ENCODE peak calls at places on chromosome 1, in six cellular contexts. T is HCEC 1CT; X is fibroblast of the conjunctiva; N is astrocyte of the spinal cord; P is activated T-cell treated with anti-CD3 and anti-CD28 coated beads, Interleukin-2, amount 50 U/mL, for 72 hours; O is HuH-7. Y is an unnamed sample.
A peak's percentile ranks its signal among the peaks of the same experiment; 100 is the strongest.

GRCh38 chr1:172605641-172606040 is 53.3 kb upstream of the FASLG start:
- DNase-seq in T (no peak), X (no peak), N (no peak), P (no peak), O (no peak), Y (no peak)

GRCh38 chr1:62621907-62622306 is 24.6 kb downstream of the ANGPTL3 start:
- DNase-seq in T (peak; percentile 96), X (peak; percentile 81), N (peak; percentile 81), P (no peak), O (peak; percentile 39), Y (peak; percentile 43)

GRCh38 chr1:3352084-3352951 is 102.1 kb upstream of the ARHGEF16 start:
- DNase-seq in T (no peak), X (peak; percentile 62), N (peak; percentile 89), P (no peak), O (no peak), Y (no peak)

GRCh38 chr1:46617833-46618232 is 1.2 kb upstream of the MOB3C start:
- DNase-seq in T (no peak), X (no peak), N (no peak), P (no peak), O (no peak), Y (no peak)

GRCh38 chr1:12475158-12475934 is 142.7 kb downstream of the DHRS3 start:
- DNase-seq in T (no peak), X (no peak), N (no peak), P (no peak), O (no peak), Y (no peak)

GRCh38 chr1:61013189-61013952 is 69.0 kb upstream of the NFIA start:
- DNase-seq in T (no peak), X (no peak), N (no peak), P (no peak), O (no peak), Y (no peak)

GRCh38 chr1:27572679-27573426 is 31.1 kb downstream of the AHDC1 start:
- DNase-seq in T (no peak), X (no peak), N (no peak), P (no peak), O (no peak), Y (peak; percentile 39)

GRCh38 chr1:25774921-25775774 is 24.8 kb upstream of the SELENON start:
- DNase-seq in T (no peak), X (no peak), N (no peak), P (peak; percentile 85), O (no peak), Y (no peak)

GRCh38 chr1:153610334-153611023 is 2.5 kb downstream of the S100A16 start:
- DNase-seq in T (peak; percentile 57), X (no peak), N (peak; percentile 24), P (no peak), O (no peak), Y (no peak)

GRCh38 chr1:43947061-43947889 is 525 bp downstream of the IPO13 start:
- DNase-seq in T (no peak), X (no peak), N (no peak), P (no peak), O (no peak), Y (no peak)